ENCODE peak calls at places on chromosomes 6 and 20, in six cellular contexts. One of them, this sample, is unnamed.

GRCh38 chr6:31822038-31822821 is 5.3 kb upstream of the HSPA1B start:
- DNase-seq in central memory CD8-positive, alpha-beta T cell: peak; percentile 30
- DNase-seq in SK-N-DZ: peak; percentile 48
- DNase-seq in COR-L47: peak; percentile 36
- DNase-seq in NCI-H2081: peak; percentile 51
- DNase-seq in cardiac fibroblast: peak; percentile 91
- DNase-seq in this sample: peak; percentile 72

GRCh38 chr6:122702846-122703245 is 76.7 kb upstream of the FABP7 start:
- DNase-seq in COR-L47: no peak
- DNase-seq in SK-N-DZ: no peak
- DNase-seq in cardiac fibroblast: no peak
- DNase-seq in NCI-H2081: no peak
- DNase-seq in central memory CD8-positive, alpha-beta T cell: no peak
- DNase-seq in this sample: no peak

GRCh38 chr6:31474871-31475286 is 23.1 kb upstream of the MICB start:
- DNase-seq in NCI-H2081: no peak
- DNase-seq in COR-L47: no peak
- DNase-seq in SK-N-DZ: no peak
- DNase-seq in cardiac fibroblast: no peak
- DNase-seq in central memory CD8-positive, alpha-beta T cell: no peak
- DNase-seq in this sample: no peak

GRCh38 chr6:10402648-10403311 is 12.1 kb downstream of the TFAP2A start:
- DNase-seq in NCI-H2081: no peak
- DNase-seq in central memory CD8-positive, alpha-beta T cell: no peak
- DNase-seq in COR-L47: no peak
- DNase-seq in SK-N-DZ: no peak
- DNase-seq in cardiac fibroblast: no peak
- DNase-seq in this sample: no peak

GRCh38 chr20:61222699-61223098 is 29.4 kb upstream of the CDH4 start:
- DNase-seq in COR-L47: no peak
- DNase-seq in NCI-H2081: no peak
- DNase-seq in central memory CD8-positive, alpha-beta T cell: no peak
- DNase-seq in cardiac fibroblast: no peak
- DNase-seq in SK-N-DZ: no peak
- DNase-seq in this sample: no peak

GRCh38 chr20:31689141-31689540 is 33.5 kb downstream of the BCL2L1 start:
- DNase-seq in COR-L47: no peak
- DNase-seq in NCI-H2081: no peak
- DNase-seq in SK-N-DZ: no peak
- DNase-seq in central memory CD8-positive, alpha-beta T cell: no peak
- DNase-seq in cardiac fibroblast: no peak
- DNase-seq in this sample: peak; percentile 61

GRCh38 chr6:125363010-125363359 is 61.2 kb upstream of the HDDC2 start:
- DNase-seq in central memory CD8-positive, alpha-beta T cell: no peak
- DNase-seq in NCI-H2081: no peak
- DNase-seq in SK-N-DZ: no peak
- DNase-seq in COR-L47: no peak
- DNase-seq in cardiac fibroblast: no peak
- DNase-seq in this sample: no peak

GRCh38 chr6:17281497-17282481 is 628 bp downstream of the RBM24 start:
- DNase-seq in cardiac fibroblast: peak; percentile 25
- DNase-seq in COR-L47: no peak
- DNase-seq in NCI-H2081: no peak
- DNase-seq in SK-N-DZ: no peak
- DNase-seq in central memory CD8-positive, alpha-beta T cell: no peak
- DNase-seq in this sample: peak; percentile 10

GRCh38 chr6:43806041-43806757 is 36.2 kb downstream of the VEGFA start:
- DNase-seq in NCI-H2081: no peak
- DNase-seq in SK-N-DZ: no peak
- DNase-seq in central memory CD8-positive, alpha-beta T cell: no peak
- DNase-seq in COR-L47: no peak
- DNase-seq in cardiac fibroblast: no peak
- DNase-seq in this sample: no peak

GRCh38 chr20:4956200-4956810 is 45.0 kb downstream of the SLC23A2 start:
- DNase-seq in cardiac fibroblast: peak; percentile 79
- DNase-seq in SK-N-DZ: peak; percentile 59
- DNase-seq in COR-L47: peak; percentile 39
- DNase-seq in NCI-H2081: peak; percentile 48
- DNase-seq in central memory CD8-positive, alpha-beta T cell: no peak
- DNase-seq in this sample: peak; percentile 89

GRCh38 chr6:24495516-24495847 is 713 bp downstream of the ALDH5A1 start:
- DNase-seq in central memory CD8-positive, alpha-beta T cell: no peak
- DNase-seq in cardiac fibroblast: peak; percentile 55
- DNase-seq in SK-N-DZ: peak; percentile 52
- DNase-seq in COR-L47: peak; percentile 18
- DNase-seq in NCI-H2081: peak; percentile 44
- DNase-seq in this sample: no peak

GRCh38 chr20:63533871-63534393 is 3.2 kb downstream of the PTK6 start:
- DNase-seq in central memory CD8-positive, alpha-beta T cell: no peak
- DNase-seq in SK-N-DZ: no peak
- DNase-seq in COR-L47: no peak
- DNase-seq in NCI-H2081: no peak
- DNase-seq in cardiac fibroblast: no peak
- DNase-seq in this sample: no peak

GRCh38 chr6:52454556-52454955 is 34.4 kb downstream of the EFHC1 start:
- DNase-seq in NCI-H2081: no peak
- DNase-seq in COR-L47: no peak
- DNase-seq in cardiac fibroblast: peak; percentile 25
- DNase-seq in central memory CD8-positive, alpha-beta T cell: no peak
- DNase-seq in SK-N-DZ: no peak
- DNase-seq in this sample: no peak

GRCh38 chr6:42241915-42242314 is 24.3 kb upstream of the MRPS10 start:
- DNase-seq in SK-N-DZ: no peak
- DNase-seq in COR-L47: no peak
- DNase-seq in cardiac fibroblast: no peak
- DNase-seq in central memory CD8-positive, alpha-beta T cell: no peak
- DNase-seq in NCI-H2081: no peak
- DNase-seq in this sample: peak; percentile 40

GRCh38 chr6:49666480-49666879 is 29.8 kb upstream of the RHAG start:
- DNase-seq in SK-N-DZ: no peak
- DNase-seq in cardiac fibroblast: no peak
- DNase-seq in COR-L47: no peak
- DNase-seq in central memory CD8-positive, alpha-beta T cell: no peak
- DNase-seq in NCI-H2081: no peak
- DNase-seq in this sample: no peak

GRCh38 chr6:124990988-124991387 is 28.8 kb downstream of the RNF217 start:
- DNase-seq in NCI-H2081: no peak
- DNase-seq in COR-L47: no peak
- DNase-seq in central memory CD8-positive, alpha-beta T cell: no peak
- DNase-seq in SK-N-DZ: no peak
- DNase-seq in cardiac fibroblast: no peak
- DNase-seq in this sample: no peak

GRCh38 chr20:32474967-32475819 is 109.9 kb downstream of the NOL4L start:
- DNase-seq in COR-L47: no peak
- DNase-seq in cardiac fibroblast: peak; percentile 99
- DNase-seq in NCI-H2081: no peak
- DNase-seq in SK-N-DZ: no peak
- DNase-seq in central memory CD8-positive, alpha-beta T cell: no peak
- DNase-seq in this sample: no peak

GRCh38 chr20:945841-946240 is 29.7 kb upstream of the ANGPT4 start:
- DNase-seq in cardiac fibroblast: no peak
- DNase-seq in central memory CD8-positive, alpha-beta T cell: no peak
- DNase-seq in SK-N-DZ: no peak
- DNase-seq in COR-L47: no peak
- DNase-seq in NCI-H2081: no peak
- DNase-seq in this sample: no peak

GRCh38 chr20:42974347-42974746 is 215.4 kb downstream of the PTPRT start:
- DNase-seq in COR-L47: no peak
- DNase-seq in cardiac fibroblast: no peak
- DNase-seq in central memory CD8-positive, alpha-beta T cell: no peak
- DNase-seq in NCI-H2081: no peak
- DNase-seq in SK-N-DZ: no peak
- DNase-seq in this sample: no peak